ENCODE peak calls at places on chromosomes 1 and 21, in six cellular contexts. D is right cardiac atrium, W is transverse colon, O is HL-60, L is fibroblast of lung, T is psoas muscle. Q is an unnamed sample.

GRCh38 chr1:3652538-3653285 is 396 bp downstream of the TP73 start:
- DNase-seq in D (no peak), W (no peak), O (no peak), L (no peak), T (no peak), Q (peak; percentile 80)

GRCh38 chr1:63557365-63557987 is 34.2 kb downstream of the EFCAB7 start:
- DNase-seq in D (no peak), W (peak; percentile 31), O (peak; percentile 29), L (peak; percentile 69), T (no peak), Q (peak; percentile 11)

GRCh38 chr1:173202430-173203145 is 4.5 kb downstream of the TNFSF4 start:
- DNase-seq in D (no peak), W (peak; percentile 16), O (no peak), L (peak; percentile 92), T (no peak), Q (peak; percentile 11)

GRCh38 chr1:162631546-162632233 is 574 bp upstream of the DDR2 start:
- DNase-seq in D (peak; percentile 26), W (no peak), O (no peak), L (peak; percentile 84), T (peak; percentile 28), Q (no peak)

GRCh38 chr1:220878223-220879081 is 791 bp upstream of the HLX start:
- DNase-seq in D (peak; percentile 53), W (peak; percentile 40), O (peak; percentile 83), L (peak; percentile 39), T (peak; percentile 53), Q (no peak)

GRCh38 chr21:33386222-33386784 is 16.9 kb upstream of the IFNGR2 start:
- DNase-seq in D (no peak), W (no peak), O (no peak), L (no peak), T (no peak), Q (no peak)

GRCh38 chr1:244962140-244962539 is 97.8 kb upstream of the HNRNPU start:
- DNase-seq in D (no peak), W (no peak), O (no peak), L (peak; percentile 3), T (no peak), Q (no peak)

GRCh38 chr1:234325878-234326492 is 47.3 kb upstream of the COA6 start:
- DNase-seq in D (no peak), W (no peak), O (no peak), L (no peak), T (no peak), Q (no peak)

GRCh38 chr1:158654570-158654969 is 31.9 kb downstream of the SPTA1 start:
- DNase-seq in D (no peak), W (peak; percentile 7), O (peak; percentile 8), L (no peak), T (no peak), Q (no peak)

GRCh38 chr1:89723144-89723543 is 90.2 kb downstream of the LRRC8C start:
- DNase-seq in D (no peak), W (no peak), O (no peak), L (no peak), T (no peak), Q (no peak)

DNA sequence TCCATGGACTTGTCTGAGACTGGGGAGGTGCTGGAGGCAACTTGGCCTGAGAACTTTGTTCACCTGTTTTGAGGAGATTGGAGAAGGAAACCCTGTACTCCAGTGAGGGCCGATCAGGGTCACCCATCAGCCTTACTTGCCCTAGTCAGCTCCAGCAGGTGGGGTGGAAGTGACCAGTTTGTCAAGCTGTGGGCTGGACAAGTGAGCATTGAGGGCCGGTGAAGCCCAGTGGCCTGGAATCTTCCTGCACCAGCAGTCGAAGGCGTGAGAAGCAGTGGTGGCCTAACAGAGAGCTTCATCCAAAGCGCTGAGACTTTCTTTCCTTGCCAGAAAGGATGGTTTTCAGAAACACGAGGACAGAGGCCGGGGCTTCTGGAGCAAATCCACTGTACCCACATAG is 9.6 kb downstream of the SLC37A1 start:
- DNase-seq in D (no peak), W (no peak), O (no peak), L (no peak), T (no peak), Q (no peak)
- H3K27me3 ChIP-seq in D (no peaks in the 10 kb centered on the region), W (no peaks in the 10 kb centered on the region), O (no peaks in the 10 kb centered on the region), L (no peaks in the 10 kb centered on the region), T (no peaks in the 10 kb centered on the region), Q (no peaks in the 10 kb centered on the region)

DNA sequence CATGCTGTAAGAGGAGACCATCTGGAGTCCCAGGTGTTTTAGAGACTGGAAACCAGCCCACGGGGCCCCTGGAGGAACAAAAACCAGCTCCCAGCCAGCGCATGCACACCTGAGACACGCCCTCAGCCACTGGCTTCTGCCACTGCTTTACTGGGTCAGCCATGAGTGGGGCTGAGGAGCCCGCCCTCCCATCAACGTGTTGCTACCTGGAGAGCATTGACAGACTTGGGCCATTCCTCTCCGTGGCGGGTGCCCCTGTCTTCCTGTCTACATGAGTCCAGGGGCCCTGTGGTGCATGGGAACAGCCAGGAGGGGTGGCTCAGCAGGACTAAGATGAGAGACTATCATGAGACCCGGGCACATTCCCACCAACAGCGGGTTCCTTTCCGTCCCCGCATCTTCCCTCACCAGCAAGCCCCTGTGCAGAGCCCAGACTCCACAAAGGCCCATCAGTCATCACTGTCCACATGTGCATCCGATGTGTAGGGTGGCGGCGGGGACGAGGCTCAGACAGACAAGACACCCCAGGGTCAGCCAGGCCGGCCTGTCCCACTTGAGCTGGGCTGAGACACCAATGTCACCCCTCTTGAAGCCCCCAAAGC is 45.4 kb upstream of the POFUT2 start:
- DNase-seq in D (peak; percentile 12), W (no peak), O (no peak), L (no peak), T (no peak), Q (peak; percentile 48)
- H3K27me3 ChIP-seq in D (no peaks in the 10 kb centered on the region), W (no peaks in the 10 kb centered on the region), O (peaks cover 2% of the 10 kb centered on the region), L (no peaks in the 10 kb centered on the region), T (peaks cover 36% of the 10 kb centered on the region), Q (no peaks in the 10 kb centered on the region)

DNA sequence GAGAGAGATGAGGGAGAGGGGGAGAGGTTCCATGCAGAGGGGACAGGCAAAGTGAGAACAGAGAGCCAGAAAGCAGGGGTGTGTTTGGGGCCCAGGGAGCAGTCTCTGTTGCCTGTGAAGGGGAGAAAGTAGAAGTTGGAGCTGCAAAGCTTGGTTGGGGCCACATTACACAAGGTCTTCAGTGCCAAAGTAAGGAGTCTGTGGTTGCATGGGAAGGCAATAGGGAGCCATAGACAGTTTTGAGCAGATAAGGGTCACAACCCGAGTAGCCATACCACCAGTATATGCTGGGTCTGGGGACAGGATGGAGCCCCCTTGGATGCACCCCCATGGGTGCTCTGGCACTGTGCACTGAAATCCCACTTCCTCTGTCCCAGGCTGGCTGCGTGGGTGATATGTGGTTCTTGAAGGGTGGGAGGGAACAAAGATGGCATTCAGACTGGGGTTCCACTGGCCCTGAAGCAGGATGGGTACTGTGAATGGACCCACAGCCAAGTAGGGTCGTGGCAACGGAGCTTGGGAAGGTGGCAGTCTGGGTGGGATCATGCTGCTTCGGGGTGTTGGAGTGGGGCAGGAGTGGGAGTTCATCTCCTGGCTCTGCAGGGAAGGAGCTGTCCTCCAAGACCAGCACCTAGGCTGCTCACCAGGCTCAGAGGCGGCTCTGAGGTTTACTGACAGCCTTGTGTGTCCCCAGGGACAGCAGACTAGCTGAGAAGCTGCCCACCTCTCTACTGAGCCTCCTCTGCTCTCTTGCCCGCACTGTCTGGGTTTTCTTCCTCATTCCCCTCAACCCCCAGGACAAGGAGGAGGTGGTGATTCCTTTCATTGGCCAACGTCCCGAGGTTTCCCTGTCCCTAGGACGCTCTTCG is 12.1 kb downstream of the DRAXIN start:
- DNase-seq in D (no peak), W (no peak), O (no peak), L (no peak), T (no peak), Q (no peak)
- H3K27me3 ChIP-seq in D (no peaks in the 10 kb centered on the region), W (peaks cover 36% of the 10 kb centered on the region), O (no peaks in the 10 kb centered on the region), L (peaks cover 29% of the 10 kb centered on the region), T (peaks cover 56% of the 10 kb centered on the region), Q (no peaks in the 10 kb centered on the region)

DNA sequence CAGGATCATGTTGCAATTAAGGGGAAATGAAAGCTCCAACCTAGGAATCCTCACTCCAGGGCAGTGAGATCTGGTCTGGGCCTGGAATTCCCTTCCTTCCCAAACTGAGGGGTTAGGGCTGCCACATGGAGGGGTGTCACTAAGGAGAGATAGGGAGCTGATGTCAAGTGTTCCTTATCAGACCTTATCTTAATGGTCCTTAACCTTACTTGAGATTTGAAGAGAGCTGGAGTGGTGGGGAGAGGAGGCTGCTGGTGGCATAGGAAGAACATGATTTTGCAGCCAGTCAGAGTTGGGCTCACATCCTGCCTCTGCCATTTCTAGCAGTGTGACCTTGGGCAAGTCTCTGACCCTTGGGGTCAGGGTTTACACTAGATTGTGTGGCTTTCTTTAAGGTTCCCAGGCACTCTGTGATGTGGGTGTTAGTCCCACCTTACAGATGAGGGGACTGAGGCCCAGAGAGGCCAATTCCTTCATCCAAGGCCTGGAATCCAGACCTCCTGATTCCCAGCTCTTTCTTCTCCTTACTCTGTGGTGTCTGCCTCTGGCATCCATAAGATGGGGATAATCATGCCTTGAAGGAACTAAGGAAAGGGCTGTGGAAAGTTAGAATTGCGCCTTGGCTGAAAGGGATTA is 56.3 kb upstream of the SYNC start:
- DNase-seq in D (no peak), W (no peak), O (no peak), L (no peak), T (no peak), Q (no peak)
- H3K27me3 ChIP-seq in D (no peaks in the 10 kb centered on the region), W (no peaks in the 10 kb centered on the region), O (peaks cover 9% of the 10 kb centered on the region), L (peaks cover 6% of the 10 kb centered on the region), T (no peaks in the 10 kb centered on the region), Q (no peaks in the 10 kb centered on the region)

DNA sequence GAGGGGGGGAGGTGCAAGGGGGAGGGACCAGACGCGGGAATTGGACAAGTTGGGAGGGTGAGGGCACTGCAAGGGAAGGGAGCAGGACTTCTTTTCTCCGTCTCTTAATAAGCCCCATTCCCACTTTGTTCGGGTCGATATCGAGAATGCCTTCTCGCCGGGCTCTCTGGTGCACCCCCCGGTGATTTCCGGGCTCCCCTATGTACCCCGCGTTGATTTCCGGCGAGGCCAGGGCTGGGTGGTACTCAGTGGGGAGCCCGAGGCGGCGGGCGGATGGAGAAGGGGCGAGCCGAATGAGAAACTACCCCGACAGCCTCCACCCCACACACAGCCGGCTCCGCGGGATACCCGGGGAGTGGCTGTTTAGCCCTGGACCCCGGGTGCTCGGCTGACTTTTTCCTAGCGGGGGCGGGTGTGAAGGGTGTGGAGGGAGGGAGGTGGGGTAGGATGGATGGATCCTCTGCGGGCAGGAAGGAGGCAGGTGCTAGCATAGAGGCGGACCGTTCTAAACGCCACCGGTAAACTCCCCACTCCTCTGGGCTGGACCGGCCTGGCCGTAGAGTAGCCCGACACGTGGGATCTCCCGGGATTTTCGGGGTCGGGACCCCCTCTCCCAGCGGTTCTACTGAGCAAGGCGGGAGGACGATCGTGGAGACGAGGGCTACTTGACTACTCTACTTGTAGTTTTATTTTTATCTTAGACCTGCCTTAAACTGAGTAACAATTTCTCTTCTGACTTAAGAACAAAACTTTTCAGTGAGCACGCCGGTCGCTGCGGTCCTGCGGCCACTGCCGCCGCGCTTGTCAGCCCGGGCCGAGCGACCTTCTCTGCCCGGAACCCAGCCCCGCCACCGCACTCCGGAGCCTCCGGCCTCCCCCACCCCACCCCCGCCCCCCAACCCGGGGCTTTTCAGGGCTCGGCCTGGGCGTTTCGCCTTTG is 1.0 kb downstream of the RNF220 start:
- DNase-seq in D (no peak), W (no peak), O (no peak), L (peak; percentile 23), T (no peak), Q (peak; percentile 67)
- H3K27me3 ChIP-seq in D (no peaks in the 10 kb centered on the region), W (peaks cover 100% of the 10 kb centered on the region), O (peaks cover 80% of the 10 kb centered on the region), L (peaks cover 65% of the 10 kb centered on the region), T (peaks cover 100% of the 10 kb centered on the region), Q (peaks cover 58% of the 10 kb centered on the region)